ENCODE peak calls at places on chromosomes 2 and 18, in seven cellular contexts. B is bronchial epithelial cell, U is cardiac muscle cell, O is HCT116, G is lung, L is GM12865, W is psoas muscle. T is an unnamed sample.

GRCh38 chr18:59566507-59566906 is 130.7 kb downstream of the CCBE1 start:
- DNase-seq in B (no peak), U (peak), O (no peak), G (no peak), L (no peak), W (no peak), T (no peak)

GRCh38 chr2:102736174-102736606 is 25.6 kb upstream of the TMEM182 start:
- DNase-seq in B (peak), U (peak), O (no peak), G (no peak), L (no peak), W (no peak), T (no peak)

GRCh38 chr2:121210691-121211090 is 74.3 kb downstream of the TFCP2L1 start:
- DNase-seq in B (peak), U (no peak), O (peak), G (peak), L (no peak), W (peak), T (no peak)

GRCh38 chr2:73516033-73516432 is 126.2 kb downstream of the NAT8 start:
- DNase-seq in B (peak), U (no peak), O (no peak), G (no peak), L (no peak), W (no peak), T (no peak)

GRCh38 chr2:234494361-234495075 is 2.4 kb downstream of the ARL4C start:
- DNase-seq in B (peak), U (peak), O (no peak), G (peak), L (no peak), W (no peak), T (no peak)

GRCh38 chr2:207867075-207867474 is 97.4 kb upstream of the FZD5 start:
- DNase-seq in B (no peak), U (no peak), O (no peak), G (no peak), L (no peak), W (no peak), T (no peak)

GRCh38 chr2:101396352-101396717 is 9.0 kb upstream of the CREG2 start:
- DNase-seq in B (peak), U (peak), O (no peak), G (no peak), L (no peak), W (no peak), T (no peak)

GRCh38 chr2:115574667-115575066 is 1132.2 kb downstream of the DPP10 start:
- DNase-seq in B (no peak), U (no peak), O (no peak), G (no peak), L (no peak), W (no peak), T (no peak)

GRCh38 chr18:25310045-25310444 is 41.9 kb downstream of the ZNF521 start:
- DNase-seq in B (peak), U (peak), O (peak), G (no peak), L (peak), W (no peak), T (no peak)

GRCh38 chr2:39386064-39386463 is 51.0 kb downstream of the MAP4K3 start:
- DNase-seq in B (no peak), U (no peak), O (no peak), G (no peak), L (no peak), W (no peak), T (no peak)

GRCh38 chr2:36549063-36549662 is 48.8 kb downstream of the FEZ2 start:
- DNase-seq in B (no peak), U (peak), O (no peak), G (no peak), L (no peak), W (no peak), T (no peak)

GRCh38 chr18:10113156-10114022 is 199.6 kb downstream of the VAPA start:
- DNase-seq in B (no peak), U (peak), O (no peak), G (no peak), L (no peak), W (peak), T (no peak)

GRCh38 chr2:15784106-15784885 is 156.1 kb upstream of the MYCN start:
- DNase-seq in B (no peak), U (no peak), O (no peak), G (no peak), L (no peak), W (no peak), T (no peak)

GRCh38 chr2:46891956-46892553 is 23.6 kb downstream of the MCFD2 start:
- DNase-seq in B (no peak), U (no peak), O (no peak), G (no peak), L (no peak), W (no peak), T (no peak)

GRCh38 chr18:23340661-23341060 is 112.4 kb upstream of the RIOK3 start:
- DNase-seq in B (peak), U (peak), O (no peak), G (no peak), L (no peak), W (no peak), T (no peak)

GRCh38 chr2:235493775-235494715 is at the start of gene AGAP1:
- DNase-seq in B (peak), U (peak), O (peak), G (peak), L (peak), W (peak), T (peak)

GRCh38 chr18:79302120-79302519 is 93.6 kb upstream of the NFATC1 start:
- DNase-seq in B (no peak), U (no peak), O (no peak), G (no peak), L (no peak), W (no peak), T (no peak)

GRCh38 chr2:182852090-182852489 is 14.3 kb downstream of the FRZB start:
- DNase-seq in B (no peak), U (no peak), O (peak), G (no peak), L (no peak), W (no peak), T (no peak)

GRCh38 chr2:205758051-205758450 is 75.8 kb downstream of the NRP2 start:
- DNase-seq in B (peak), U (peak), O (no peak), G (no peak), L (no peak), W (no peak), T (no peak)

GRCh38 chr2:217941886-217942728 is 60.7 kb downstream of the TNS1 start:
- DNase-seq in B (no peak), U (no peak), O (no peak), G (no peak), L (no peak), W (peak), T (no peak)

GRCh38 chr2:222451270-222451674 is 26.9 kb downstream of the SGPP2 start:
- DNase-seq in B (no peak), U (no peak), O (no peak), G (no peak), L (peak), W (no peak), T (no peak)

GRCh38 chr2:240868286-240869108 is at the start of gene AGXT:
- DNase-seq in B (no peak), U (peak), O (no peak), G (no peak), L (no peak), W (no peak), T (no peak)

GRCh38 chr2:177651833-177652232 is 259.3 kb downstream of the AGPS start:
- DNase-seq in B (no peak), U (no peak), O (no peak), G (no peak), L (no peak), W (no peak), T (no peak)

GRCh38 chr2:239824866-239825704 is 200.1 kb downstream of the NDUFA10 start:
- DNase-seq in B (no peak), U (no peak), O (no peak), G (no peak), L (no peak), W (no peak), T (peak)

GRCh38 chr18:73840319-73841065 is 307.1 kb downstream of the FBXO15 start:
- DNase-seq in B (no peak), U (no peak), O (no peak), G (no peak), L (no peak), W (no peak), T (no peak)

GRCh38 chr2:228224410-228224809 is 42.9 kb upstream of the SPHKAP start:
- DNase-seq in B (peak), U (no peak), O (no peak), G (no peak), L (no peak), W (no peak), T (no peak)

GRCh38 chr2:98123286-98123685 is 36.3 kb downstream of the VWA3B start:
- DNase-seq in B (no peak), U (no peak), O (no peak), G (no peak), L (peak), W (no peak), T (no peak)

GRCh38 chr2:235445116-235445515 is 48.7 kb upstream of the AGAP1 start:
- DNase-seq in B (no peak), U (no peak), O (no peak), G (no peak), L (no peak), W (no peak), T (no peak)

GRCh38 chr18:36711813-36712444 is 116.9 kb downstream of the TPGS2 start:
- DNase-seq in B (peak), U (peak), O (peak), G (no peak), L (no peak), W (peak), T (no peak)

GRCh38 chr2:167196461-167197252 is 308.4 kb downstream of the XIRP2 start:
- DNase-seq in B (no peak), U (peak), O (no peak), G (no peak), L (peak), W (peak), T (no peak)

GRCh38 chr2:241690202-241690717 is 3.6 kb upstream of the DTYMK start:
- DNase-seq in B (no peak), U (no peak), O (no peak), G (no peak), L (no peak), W (no peak), T (no peak)

GRCh38 chr2:56613917-56614316 is 430.1 kb downstream of the CCDC85A start:
- DNase-seq in B (no peak), U (no peak), O (no peak), G (no peak), L (no peak), W (no peak), T (no peak)

GRCh38 chr2:50979495-50979894 is 52.4 kb downstream of the NRXN1 start:
- DNase-seq in B (no peak), U (no peak), O (no peak), G (no peak), L (no peak), W (no peak), T (no peak)

GRCh38 chr2:127651987-127652550 is 6.1 kb downstream of the GPR17 start:
- DNase-seq in B (no peak), U (peak), O (no peak), G (no peak), L (no peak), W (peak), T (peak)

GRCh38 chr2:187302146-187302545 is 145.9 kb downstream of the CALCRL start:
- DNase-seq in B (no peak), U (peak), O (no peak), G (no peak), L (no peak), W (no peak), T (no peak)

GRCh38 chr2:135494503-135494902 is 36.5 kb downstream of the ZRANB3 start:
- DNase-seq in B (peak), U (peak), O (no peak), G (no peak), L (no peak), W (no peak), T (no peak)

DNA sequence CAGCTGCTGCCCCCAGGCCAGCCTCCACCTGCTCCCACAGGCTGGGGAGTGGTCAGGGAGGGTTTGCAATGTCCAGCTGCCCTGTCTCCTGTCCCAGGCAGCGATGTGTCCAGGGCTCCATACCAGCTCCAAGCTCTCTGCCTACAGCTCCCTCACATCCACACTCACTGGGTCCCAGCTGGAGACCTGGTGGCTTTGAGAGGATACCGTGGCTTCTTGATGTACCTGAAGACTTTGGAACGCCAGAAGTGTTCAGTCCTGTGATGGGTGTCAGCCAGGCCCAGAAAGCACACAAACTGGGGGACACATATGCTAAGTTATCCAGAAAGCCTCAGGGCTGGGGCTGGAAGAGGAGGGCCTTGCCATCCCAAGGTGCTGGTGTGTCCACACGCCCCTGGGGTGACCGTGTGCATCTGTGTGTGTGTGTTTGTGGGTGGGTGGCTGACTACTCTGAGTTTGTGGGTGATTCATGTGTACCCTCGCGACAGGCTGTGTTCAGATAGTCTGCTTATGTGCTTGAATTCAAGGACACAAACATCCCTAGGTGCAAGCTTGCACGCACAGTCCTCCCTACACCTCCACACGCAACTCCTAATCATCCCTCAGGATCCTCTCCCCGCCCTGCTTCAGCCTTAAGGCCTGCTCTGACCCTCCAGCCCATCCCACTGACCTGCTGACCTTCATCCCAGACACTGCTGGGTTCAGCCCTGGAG is 33.3 kb downstream of the ZFP36L2 start:
- DNase-seq in B (no peak), U (no peak), O (no peak), G (no peak), L (no peak), W (no peak), T (no peak)
- H3K4me3 ChIP-seq in B (no peak), U (no peak), O (no peak), G (no peak), L (no peak), W (no peak), T (no peak)

GRCh38 chr2:105397959-105398521 is 811 bp downstream of the FHL2 start:
- DNase-seq in B (no peak), U (peak), O (no peak), G (no peak), L (no peak), W (no peak), T (no peak)

GRCh38 chr2:105398522-105399206 is at the start of gene FHL2:
- DNase-seq in B (peak), U (peak), O (peak), G (peak), L (peak), W (peak), T (peak)

GRCh38 chr2:105396254-105397024 is 2.4 kb downstream of the FHL2 start:
- DNase-seq in B (peak), U (peak), O (peak), G (no peak), L (no peak), W (peak), T (no peak)

GRCh38 chr2:105395691-105396090 is 3.2 kb downstream of the FHL2 start:
- DNase-seq in B (no peak), U (no peak), O (no peak), G (no peak), L (no peak), W (no peak), T (no peak)

DNA sequence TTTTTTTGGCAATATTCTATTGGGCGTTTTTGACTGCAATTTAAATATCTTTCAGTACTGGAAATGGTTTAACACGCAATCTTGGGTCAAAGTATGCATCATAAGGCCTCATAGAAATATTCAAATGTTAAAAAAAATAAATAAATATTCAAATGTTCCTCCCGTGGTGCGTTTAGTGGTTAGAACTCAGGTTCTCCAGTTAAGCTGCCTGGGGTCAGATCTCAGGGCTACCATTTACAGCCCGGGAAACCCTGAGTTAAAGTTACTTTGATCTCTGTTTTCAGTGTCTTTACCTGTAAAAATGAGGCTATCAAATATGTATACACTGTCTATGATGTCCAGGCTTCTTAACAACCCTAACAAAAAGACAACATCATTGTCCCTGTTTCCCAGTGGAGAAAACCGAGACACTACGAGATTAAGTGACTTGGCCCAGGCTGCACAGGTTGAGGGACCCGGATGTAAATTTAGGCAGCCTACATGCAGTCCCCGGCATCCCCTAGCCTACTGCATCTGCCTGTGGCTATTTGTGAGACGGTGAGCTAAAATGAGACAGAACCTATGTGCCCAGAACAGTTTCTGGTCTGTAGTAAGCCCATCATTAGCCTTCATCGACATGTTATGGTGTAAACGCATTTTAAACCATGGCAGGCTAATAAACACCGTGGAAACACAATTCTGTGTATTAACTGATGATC is 1.7 kb downstream of the FHL2 start:
- DNase-seq in B (no peak), U (peak), O (peak), G (no peak), L (no peak), W (no peak), T (no peak)
- H3K4me3 ChIP-seq in B (peak), U (peak), O (peak), G (no peak), L (no peak), W (peak), T (peak)

GRCh38 chr2:172083725-172084483 is 1.4 kb upstream of the DLX1 start:
- DNase-seq in B (no peak), U (no peak), O (no peak), G (no peak), L (no peak), W (no peak), T (no peak)
- H3K4me3 ChIP-seq in B (no peak), U (no peak), O (peak), G (no peak), L (peak), W (peak), T (peak)

GRCh38 chr2:80020061-80020460 is 284.5 kb downstream of the LRRTM1 start:
- DNase-seq in B (no peak), U (no peak), O (no peak), G (no peak), L (no peak), W (no peak), T (no peak)
- H3K4me3 ChIP-seq in B (no peak), U (no peak), O (no peak), G (no peak), L (no peak), W (no peak), T (no peak)

GRCh38 chr2:199468561-199469513 is 11.1 kb upstream of the SATB2 start:
- DNase-seq in B (no peak), U (no peak), O (no peak), G (no peak), L (no peak), W (no peak), T (no peak)

GRCh38 chr2:199470361-199470671 is 12.6 kb upstream of the SATB2 start:
- DNase-seq in B (no peak), U (no peak), O (no peak), G (no peak), L (no peak), W (no peak), T (no peak)

GRCh38 chr2:199471443-199472057 is 13.8 kb upstream of the SATB2 start:
- DNase-seq in B (no peak), U (peak), O (no peak), G (peak), L (peak), W (peak), T (peak)

GRCh38 chr2:199470672-199471442 is 13.1 kb upstream of the SATB2 start:
- DNase-seq in B (no peak), U (no peak), O (no peak), G (no peak), L (no peak), W (no peak), T (no peak)

GRCh38 chr2:199469514-199470360 is 12.0 kb upstream of the SATB2 start:
- DNase-seq in B (no peak), U (no peak), O (no peak), G (no peak), L (no peak), W (no peak), T (no peak)
- H3K4me3 ChIP-seq in B (no peak), U (no peak), O (no peak), G (no peak), L (no peak), W (no peak), T (peak)

GRCh38 chr18:76580288-76580962 is 85.4 kb upstream of the ZNF516 start:
- DNase-seq in B (no peak), U (no peak), O (no peak), G (no peak), L (no peak), W (no peak), T (no peak)

GRCh38 chr18:76581261-76581660 is 86.2 kb upstream of the ZNF516 start:
- DNase-seq in B (no peak), U (no peak), O (no peak), G (no peak), L (no peak), W (no peak), T (no peak)

GRCh38 chr18:76588591-76589303 is 93.7 kb upstream of the ZNF516 start:
- DNase-seq in B (no peak), U (peak), O (no peak), G (no peak), L (no peak), W (no peak), T (no peak)

GRCh38 chr18:76587147-76587885 is 92.3 kb upstream of the ZNF516 start:
- DNase-seq in B (no peak), U (no peak), O (no peak), G (no peak), L (no peak), W (no peak), T (no peak)

DNA sequence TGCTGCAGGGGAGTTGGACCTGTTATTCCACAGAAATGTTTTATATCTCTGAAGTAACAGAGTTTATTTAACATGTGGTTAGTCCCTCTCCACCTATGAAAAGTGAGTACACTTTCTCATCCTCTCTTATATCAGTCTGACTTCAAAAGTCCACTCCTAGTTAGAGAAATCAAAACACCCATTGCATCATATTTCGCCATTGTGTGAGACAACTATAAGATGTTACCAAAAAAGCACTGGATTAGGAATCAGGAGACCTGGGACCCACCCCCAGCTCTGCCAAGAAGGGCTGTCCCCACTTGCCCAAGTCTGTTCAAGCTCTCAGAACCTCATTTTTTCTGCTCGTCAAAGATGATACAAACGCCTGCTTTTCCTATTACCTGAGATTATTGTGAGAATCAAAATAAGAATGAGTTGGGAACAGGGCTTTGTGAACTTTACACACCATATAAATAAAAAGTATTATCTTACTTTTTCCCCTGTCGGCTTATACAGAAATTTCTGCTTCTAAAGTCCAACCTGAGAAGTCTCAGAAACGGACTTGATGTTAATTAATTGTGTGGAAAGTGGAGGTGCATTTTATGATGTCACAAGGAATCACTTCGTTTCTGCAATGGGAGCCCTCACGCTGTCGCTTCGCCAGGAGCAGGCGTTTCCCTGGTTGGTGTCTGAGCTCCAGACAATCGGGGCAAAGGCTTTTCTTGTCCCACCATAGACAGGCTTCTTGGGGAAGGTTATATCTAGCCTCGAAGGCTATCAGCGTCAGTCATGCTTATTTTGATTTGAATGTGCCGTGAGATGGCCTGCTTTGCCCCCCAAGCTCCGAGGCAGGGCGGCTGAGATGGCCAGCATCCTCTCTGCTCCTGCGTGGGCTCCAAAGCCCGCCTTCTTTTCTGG is 89.6 kb upstream of the ZNF516 start:
- DNase-seq in B (no peak), U (no peak), O (no peak), G (no peak), L (no peak), W (no peak), T (no peak)
- H3K4me3 ChIP-seq in B (no peak), U (no peak), O (no peak), G (no peak), L (no peak), W (no peak), T (no peak)